ENCODE peak calls at places on chromosomes 11 and 22, in eight cellular contexts. U is naive thymus-derived CD4-positive, alpha-beta T cell; G is fibroblast of the aortic adventitia; O is tibial nerve; B is osteoblast; Z is dorsolateral prefrontal cortex; X is fibroblast of lung; M is uterus. K is an unnamed sample.

GRCh38 chr11:1292018-1292643 is 17.3 kb downstream of the TOLLIP start:
- DNase-seq in X (no peak), Z (no peak), M (no peak), G (no peak), U (no peak), B (no peak), O (no peak), K (no peak)

GRCh38 chr11:62124186-62125113 is 639 bp downstream of the INCENP start:
- DNase-seq in M (no peak), B (peak), X (peak), O (no peak), Z (no peak), G (no peak), U (peak), K (no peak)

GRCh38 chr22:43256569-43257360 is 69.8 kb upstream of the TTLL12 start:
- DNase-seq in X (no peak), Z (no peak), O (no peak), M (no peak), U (no peak), B (no peak), G (no peak), K (no peak)

GRCh38 chr11:119493712-119494111 is 70.7 kb upstream of the THY1 start:
- DNase-seq in B (peak), U (no peak), Z (no peak), G (peak), O (no peak), X (peak), M (no peak), K (no peak)

GRCh38 chr11:64152841-64153691 is 12.8 kb downstream of the MACROD1 start:
- DNase-seq in G (peak), B (peak), M (peak), Z (peak), U (peak), O (peak), X (peak), K (no peak)

GRCh38 chr22:50252081-50253045 is 1.3 kb upstream of the HDAC10 start:
- DNase-seq in M (peak), X (peak), B (peak), Z (peak), U (peak), O (peak), G (peak), K (no peak)

GRCh38 chr11:34417203-34417602 is 21.5 kb upstream of the CAT start:
- DNase-seq in O (no peak), G (no peak), Z (no peak), U (no peak), X (no peak), M (no peak), B (no peak), K (no peak)

GRCh38 chr11:16778286-16778685 is 39.8 kb downstream of the C11orf58 start:
- DNase-seq in U (no peak), G (no peak), X (no peak), O (no peak), M (no peak), Z (no peak), B (no peak), K (no peak)

GRCh38 chr22:46390652-46391301 is 55.3 kb downstream of the TRMU start:
- DNase-seq in Z (peak), B (peak), G (peak), U (no peak), X (peak), O (peak), M (peak), K (peak)

GRCh38 chr22:37549704-37550059 is 10.6 kb upstream of the CDC42EP1 start:
- DNase-seq in M (peak), B (peak), U (no peak), O (no peak), G (peak), X (peak), Z (peak), K (no peak)

GRCh38 chr11:86218125-86219081 is 26.1 kb upstream of the EED start:
- DNase-seq in O (peak), G (peak), B (peak), M (peak), Z (peak), X (peak), U (peak), K (peak)

GRCh38 chr11:2202071-2202899 is 30.7 kb upstream of the TH start:
- DNase-seq in O (no peak), Z (no peak), M (no peak), U (no peak), B (peak), G (no peak), X (no peak), K (no peak)

GRCh38 chr11:61173456-61173855 is 12.2 kb upstream of the VPS37C start:
- DNase-seq in G (peak), B (peak), U (no peak), Z (no peak), O (no peak), X (no peak), M (no peak), K (no peak)

GRCh38 chr22:32660292-32660691 is 141.2 kb upstream of the TIMP3 start:
- DNase-seq in B (peak), X (peak), M (peak), G (peak), Z (peak), O (peak), U (peak), K (peak)

GRCh38 chr11:5605849-5606248 is 9.4 kb downstream of the TRIM6 start:
- DNase-seq in X (peak), U (no peak), M (no peak), Z (no peak), G (peak), O (no peak), B (peak), K (peak)

GRCh38 chr11:129987950-129988349 is 14.7 kb downstream of the PRDM10 start:
- DNase-seq in X (no peak), Z (no peak), B (no peak), M (no peak), U (no peak), G (no peak), O (no peak), K (no peak)

GRCh38 chr11:129980086-129980485 is 22.5 kb downstream of the PRDM10 start:
- DNase-seq in Z (no peak), U (no peak), B (no peak), O (no peak), M (no peak), X (no peak), G (no peak), K (no peak)

GRCh38 chr11:129989437-129989836 is 13.2 kb downstream of the PRDM10 start:
- DNase-seq in G (no peak), U (no peak), O (no peak), B (no peak), M (no peak), Z (no peak), X (peak), K (no peak)

GRCh38 chr11:129985823-129986222 is 16.8 kb downstream of the PRDM10 start:
- DNase-seq in O (no peak), X (no peak), G (no peak), M (no peak), B (no peak), U (no peak), Z (no peak), K (no peak)
- H3K4me3 ChIP-seq in O (no peak), X (no peak), G (no peak), M (no peak), B (no peak), U (no peak), Z (no peak), K (no peak)

GRCh38 chr22:40462195-40462988 is 92.0 kb downstream of the SGSM3 start:
- DNase-seq in O (no peak), X (no peak), M (no peak), Z (no peak), U (no peak), B (no peak), G (no peak), K (no peak)
- H3K4me3 ChIP-seq in O (no peak), X (no peak), M (no peak), Z (peak), U (peak), B (no peak), G (no peak), K (no peak)

GRCh38 chr11:114081641-114082414 is 22.3 kb downstream of the ZBTB16 start:
- DNase-seq in B (peak), O (no peak), Z (no peak), G (peak), X (peak), U (no peak), M (peak), K (peak)
- H3K4me3 ChIP-seq in B (no peak), O (no peak), Z (no peak), G (no peak), X (no peak), U (no peak), M (no peak), K (no peak)

DNA sequence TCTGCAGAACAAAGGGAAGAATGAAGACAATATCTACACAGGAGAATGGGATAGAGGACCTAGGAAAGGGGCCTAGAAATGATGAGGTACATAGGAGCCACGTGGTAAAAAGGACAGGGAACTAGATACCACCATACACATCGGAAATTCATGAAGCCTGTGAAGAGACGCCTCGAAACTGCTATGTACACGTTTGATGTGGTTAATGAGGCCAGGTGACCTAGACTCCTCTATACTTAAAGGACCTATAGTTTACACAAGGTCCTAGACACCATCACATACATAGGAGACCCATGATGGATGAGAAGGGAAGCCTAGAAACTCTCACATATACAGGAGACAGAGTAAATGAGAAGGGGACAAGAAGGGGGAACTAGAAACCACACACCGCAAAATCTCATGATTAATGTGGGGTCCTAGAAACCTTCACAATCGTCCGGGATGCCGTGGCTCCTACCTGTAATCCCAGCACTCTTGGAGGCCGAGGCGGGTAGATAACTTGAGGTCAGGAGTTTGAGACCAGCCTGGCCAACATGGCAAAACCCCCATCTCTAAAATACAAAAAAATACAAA is 23.8 kb downstream of the RHBDD3 start:
- DNase-seq in O (no peak), G (no peak), X (no peak), U (no peak), Z (no peak), M (no peak), B (no peak), K (no peak)
- H3K4me3 ChIP-seq in O (no peak), G (no peak), X (no peak), U (no peak), Z (no peak), M (no peak), B (no peak), K (no peak)

GRCh38 chr11:105042178-105042577 is 3.0 kb downstream of the CARD16 start:
- DNase-seq in Z (no peak), G (no peak), O (no peak), X (no peak), U (no peak), M (no peak), B (no peak), K (no peak)
- H3K4me3 ChIP-seq in Z (no peak), G (no peak), O (no peak), X (no peak), U (no peak), M (no peak), B (no peak), K (no peak)

GRCh38 chr22:20176421-20177060 is 25.7 kb upstream of the CCDC188 start:
- DNase-seq in Z (no peak), O (no peak), X (no peak), G (no peak), M (no peak), U (no peak), B (no peak), K (no peak)
- H3K4me3 ChIP-seq in Z (no peak), O (no peak), X (no peak), G (no peak), M (no peak), U (no peak), B (no peak), K (no peak)

GRCh38 chr22:21665047-21665851 is 563 bp upstream of the PPIL2 start:
- DNase-seq in X (no peak), U (no peak), Z (no peak), G (no peak), M (no peak), O (no peak), B (peak), K (no peak)
- H3K4me3 ChIP-seq in X (peak), U (peak), Z (peak), G (peak), M (peak), O (peak), B (peak), K (peak)

GRCh38 chr11:114441921-114442320 is 2.7 kb downstream of the REXO2 start:
- DNase-seq in G (peak), B (no peak), Z (no peak), U (no peak), X (no peak), M (no peak), O (no peak), K (no peak)

GRCh38 chr11:114442559-114442958 is 3.3 kb downstream of the REXO2 start:
- DNase-seq in B (no peak), M (no peak), X (no peak), O (no peak), U (no peak), G (no peak), Z (no peak), K (no peak)

GRCh38 chr11:114440121-114440860 is 1.0 kb downstream of the REXO2 start:
- DNase-seq in G (peak), O (no peak), M (no peak), B (peak), U (no peak), X (peak), Z (peak), K (no peak)

GRCh38 chr11:114439229-114440120 is at the start of gene REXO2:
- DNase-seq in O (peak), U (peak), Z (peak), X (peak), G (peak), M (peak), B (peak), K (peak)

GRCh38 chr11:114440971-114441810 is 1.9 kb downstream of the REXO2 start:
- DNase-seq in M (no peak), O (no peak), B (peak), Z (no peak), X (peak), G (no peak), U (no peak), K (no peak)
- H3K4me3 ChIP-seq in M (peak), O (no peak), B (peak), Z (no peak), X (peak), G (peak), U (no peak), K (peak)

K was measured in skeletal muscle cell.